ENCODE peak calls at places on chromosomes 6 and 20, in seven cellular contexts. X is KBM-7; C is brain microvascular endothelial cell; J is effector CD4-positive, alpha-beta T cell; B is keratinocyte; T is neural progenitor cell; Q is upper lobe of left lung. K is an unnamed sample.

GRCh38 chr6:4607026-4607704 is 169.0 kb upstream of the CDYL start:
- DNase-seq in J (no peak), X (no peak), B (no peak), C (peak), Q (peak), T (no peak), K (peak)

GRCh38 chr20:50272413-50273120 is 81.9 kb downstream of the CEBPB start:
- DNase-seq in B (no peak), J (no peak), Q (no peak), X (no peak), C (no peak), T (no peak), K (no peak)

GRCh38 chr20:34324541-34324940 is 21.4 kb upstream of the AHCY start:
- DNase-seq in X (no peak), C (no peak), J (no peak), Q (no peak), B (no peak), T (peak), K (no peak)

GRCh38 chr6:163263196-163263595 is 151.3 kb upstream of the QKI start:
- DNase-seq in X (no peak), J (no peak), T (no peak), Q (no peak), C (peak), B (no peak), K (no peak)

GRCh38 chr20:40493071-40493470 is 196.0 kb downstream of the MAFB start:
- DNase-seq in B (no peak), Q (no peak), J (no peak), X (no peak), T (no peak), C (peak), K (no peak)

GRCh38 chr20:9359561-9360308 is 154.7 kb upstream of the LAMP5 start:
- DNase-seq in J (no peak), X (peak), T (peak), C (peak), Q (peak), B (no peak), K (no peak)

GRCh38 chr20:7352165-7352564 is 584.7 kb downstream of the BMP2 start:
- DNase-seq in J (no peak), X (no peak), T (no peak), Q (no peak), B (no peak), C (no peak), K (no peak)

GRCh38 chr6:138349891-138350290 is 27.8 kb upstream of the SMIM28 start:
- DNase-seq in Q (no peak), X (no peak), C (no peak), T (no peak), B (no peak), J (no peak), K (no peak)

GRCh38 chr20:56393133-56393472 is 658 bp downstream of the CSTF1 start:
- DNase-seq in C (no peak), Q (no peak), X (no peak), T (no peak), B (no peak), J (no peak), K (no peak)

GRCh38 chr20:1341561-1342265 is 12.8 kb upstream of the SDCBP2 start:
- DNase-seq in T (no peak), Q (no peak), C (peak), J (no peak), X (no peak), B (no peak), K (no peak)

GRCh38 chr6:82863771-82864170 is 201.9 kb downstream of the UBE3D start:
- DNase-seq in J (no peak), Q (no peak), T (no peak), B (no peak), X (no peak), C (no peak), K (no peak)

GRCh38 chr6:121920616-121921015 is 478.8 kb upstream of the HSF2 start:
- DNase-seq in B (no peak), Q (no peak), T (peak), J (no peak), C (no peak), X (no peak), K (no peak)

GRCh38 chr20:57480444-57481152 is 44.3 kb downstream of the CTCFL start:
- DNase-seq in C (no peak), J (no peak), T (no peak), X (peak), B (no peak), Q (no peak), K (no peak)

GRCh38 chr20:45374966-45375365 is 3.2 kb downstream of the TP53TG5 start:
- DNase-seq in B (no peak), X (no peak), J (no peak), C (no peak), T (no peak), Q (peak), K (no peak)

GRCh38 chr6:30071081-30071818 is 4.3 kb downstream of the PPP1R11 start:
- DNase-seq in C (peak), T (peak), X (no peak), Q (peak), J (no peak), B (no peak), K (no peak)

GRCh38 chr6:160882741-160883340 is 108.7 kb upstream of the MAP3K4 start:
- DNase-seq in C (peak), B (no peak), Q (no peak), T (no peak), J (no peak), X (no peak), K (no peak)

GRCh38 chr20:46388945-46389344 is 17.5 kb downstream of the ELMO2 start:
- DNase-seq in C (no peak), T (no peak), X (no peak), B (no peak), J (no peak), Q (no peak), K (no peak)

GRCh38 chr6:40348591-40348990 is 238.6 kb downstream of the LRFN2 start:
- DNase-seq in C (no peak), X (no peak), B (no peak), T (no peak), Q (no peak), J (no peak), K (no peak)

GRCh38 chr6:7196019-7196402 is 88.2 kb downstream of the RREB1 start:
- DNase-seq in C (no peak), Q (no peak), T (no peak), X (no peak), J (no peak), B (no peak), K (no peak)

GRCh38 chr20:48637461-48637860 is 190.3 kb downstream of the PREX1 start:
- DNase-seq in C (no peak), B (no peak), J (no peak), X (no peak), T (no peak), Q (no peak), K (no peak)

GRCh38 chr6:43934803-43935602 is 165.0 kb downstream of the VEGFA start:
- DNase-seq in Q (no peak), X (no peak), B (no peak), J (no peak), C (no peak), T (no peak), K (no peak)

GRCh38 chr6:110404602-110405001 is 10.8 kb downstream of the DDO start:
- DNase-seq in X (no peak), C (no peak), Q (no peak), T (no peak), J (no peak), B (no peak), K (no peak)

GRCh38 chr20:51221791-51222408 is 199.0 kb upstream of the KCNG1 start:
- DNase-seq in J (no peak), X (no peak), T (peak), B (no peak), Q (no peak), C (no peak), K (peak)

GRCh38 chr6:23176471-23176870 is 607.1 kb downstream of the HDGFL1 start:
- DNase-seq in B (no peak), X (no peak), C (no peak), J (no peak), T (no peak), Q (no peak), K (no peak)